ENCODE peak calls at places on chromosomes 12 and 14, in five cellular contexts. One of them, this sample, is unnamed.

GRCh38 chr14:105888784-105889665 is 362.6 kb downstream of the TMEM121 start:
- DNase-seq in HFF-Myc: no peak
- DNase-seq in CD8-positive, alpha-beta memory T cell: no peak
- DNase-seq in GM12865: no peak
- DNase-seq in fibroblast of pulmonary artery: no peak
- DNase-seq in this sample: no peak

GRCh38 chr12:62919827-62920226 is 15.1 kb downstream of the PPM1H start:
- DNase-seq in HFF-Myc: peak; percentile 55
- DNase-seq in CD8-positive, alpha-beta memory T cell: no peak
- DNase-seq in fibroblast of pulmonary artery: peak; percentile 14
- DNase-seq in GM12865: no peak
- DNase-seq in this sample: no peak

GRCh38 chr12:131137836-131138637 is 184.3 kb downstream of the ADGRD1 start:
- DNase-seq in HFF-Myc: no peak
- DNase-seq in GM12865: no peak
- DNase-seq in CD8-positive, alpha-beta memory T cell: no peak
- DNase-seq in fibroblast of pulmonary artery: no peak
- DNase-seq in this sample: no peak

GRCh38 chr12:25701290-25701689 is 148.2 kb upstream of the LMNTD1 start:
- DNase-seq in GM12865: no peak
- DNase-seq in CD8-positive, alpha-beta memory T cell: no peak
- DNase-seq in HFF-Myc: no peak
- DNase-seq in fibroblast of pulmonary artery: peak; percentile 83
- DNase-seq in this sample: no peak

GRCh38 chr14:71448431-71449315 is 483.6 kb upstream of the RGS6 start:
- DNase-seq in HFF-Myc: no peak
- DNase-seq in CD8-positive, alpha-beta memory T cell: no peak
- DNase-seq in GM12865: no peak
- DNase-seq in fibroblast of pulmonary artery: no peak
- DNase-seq in this sample: no peak

GRCh38 chr14:77290705-77291104 is 19.7 kb upstream of the NGB start:
- DNase-seq in fibroblast of pulmonary artery: no peak
- DNase-seq in GM12865: no peak
- DNase-seq in HFF-Myc: no peak
- DNase-seq in CD8-positive, alpha-beta memory T cell: no peak
- DNase-seq in this sample: no peak

GRCh38 chr14:26531894-26532293 is 65.9 kb downstream of the NOVA1 start:
- DNase-seq in HFF-Myc: no peak
- DNase-seq in fibroblast of pulmonary artery: peak; percentile 76
- DNase-seq in GM12865: no peak
- DNase-seq in CD8-positive, alpha-beta memory T cell: no peak
- DNase-seq in this sample: no peak

GRCh38 chr14:100030441-100031153 is 34.6 kb upstream of the EVL start:
- DNase-seq in fibroblast of pulmonary artery: peak; percentile 88
- DNase-seq in GM12865: no peak
- DNase-seq in HFF-Myc: no peak
- DNase-seq in CD8-positive, alpha-beta memory T cell: no peak
- DNase-seq in this sample: no peak

GRCh38 chr12:105672576-105672975 is 342.1 kb downstream of the C12orf75 start:
- DNase-seq in GM12865: no peak
- DNase-seq in HFF-Myc: no peak
- DNase-seq in CD8-positive, alpha-beta memory T cell: no peak
- DNase-seq in fibroblast of pulmonary artery: peak; percentile 12
- DNase-seq in this sample: no peak

GRCh38 chr12:62190921-62191746 is 69.1 kb upstream of the USP15 start:
- DNase-seq in CD8-positive, alpha-beta memory T cell: no peak
- DNase-seq in GM12865: no peak
- DNase-seq in fibroblast of pulmonary artery: no peak
- DNase-seq in HFF-Myc: no peak
- DNase-seq in this sample: peak; percentile 18

GRCh38 chr12:806116-806805 is 53.9 kb downstream of the WNK1 start:
- DNase-seq in fibroblast of pulmonary artery: peak; percentile 82
- DNase-seq in CD8-positive, alpha-beta memory T cell: no peak
- DNase-seq in HFF-Myc: no peak
- DNase-seq in GM12865: no peak
- DNase-seq in this sample: no peak

GRCh38 chr14:66634876-66635275 is 126.9 kb downstream of the GPHN start:
- DNase-seq in CD8-positive, alpha-beta memory T cell: no peak
- DNase-seq in HFF-Myc: no peak
- DNase-seq in GM12865: no peak
- DNase-seq in fibroblast of pulmonary artery: peak; percentile 25
- DNase-seq in this sample: no peak

GRCh38 chr12:14773685-14774073 is 29.6 kb downstream of the WBP11 start:
- DNase-seq in fibroblast of pulmonary artery: peak; percentile 21
- DNase-seq in GM12865: no peak
- DNase-seq in HFF-Myc: no peak
- DNase-seq in CD8-positive, alpha-beta memory T cell: no peak
- DNase-seq in this sample: peak; percentile 82

GRCh38 chr12:46459881-46460545 is 87.4 kb upstream of the SLC38A2 start:
- DNase-seq in fibroblast of pulmonary artery: no peak
- DNase-seq in CD8-positive, alpha-beta memory T cell: no peak
- DNase-seq in HFF-Myc: no peak
- DNase-seq in GM12865: peak; percentile 24
- DNase-seq in this sample: no peak

GRCh38 chr12:57099766-57100165 is 10.9 kb downstream of the NAB2 start:
- DNase-seq in fibroblast of pulmonary artery: no peak
- DNase-seq in GM12865: no peak
- DNase-seq in HFF-Myc: no peak
- DNase-seq in CD8-positive, alpha-beta memory T cell: no peak
- DNase-seq in this sample: no peak

GRCh38 chr14:51432302-51432948 is 192.4 kb downstream of the TMX1 start:
- DNase-seq in CD8-positive, alpha-beta memory T cell: no peak
- DNase-seq in HFF-Myc: no peak
- DNase-seq in fibroblast of pulmonary artery: no peak
- DNase-seq in GM12865: no peak
- DNase-seq in this sample: no peak

GRCh38 chr12:15633201-15633600 is 156.0 kb downstream of the EPS8 start:
- DNase-seq in CD8-positive, alpha-beta memory T cell: no peak
- DNase-seq in HFF-Myc: no peak
- DNase-seq in GM12865: no peak
- DNase-seq in fibroblast of pulmonary artery: peak; percentile 49
- DNase-seq in this sample: no peak

GRCh38 chr14:91778217-91778616 is 46.3 kb upstream of the CATSPERB start:
- DNase-seq in fibroblast of pulmonary artery: no peak
- DNase-seq in HFF-Myc: no peak
- DNase-seq in CD8-positive, alpha-beta memory T cell: no peak
- DNase-seq in GM12865: no peak
- DNase-seq in this sample: no peak

GRCh38 chr12:47021298-47021697 is 58.1 kb upstream of the PCED1B start:
- DNase-seq in fibroblast of pulmonary artery: peak; percentile 92
- DNase-seq in CD8-positive, alpha-beta memory T cell: no peak
- DNase-seq in GM12865: peak; percentile 52
- DNase-seq in HFF-Myc: peak; percentile 91
- DNase-seq in this sample: peak; percentile 12

GRCh38 chr14:103288076-103288766 is 45.8 kb upstream of the EIF5 start:
- DNase-seq in CD8-positive, alpha-beta memory T cell: no peak
- DNase-seq in fibroblast of pulmonary artery: no peak
- DNase-seq in HFF-Myc: no peak
- DNase-seq in GM12865: no peak
- DNase-seq in this sample: no peak

GRCh38 chr12:98388126-98388525 is 127.3 kb upstream of the TMPO start:
- DNase-seq in HFF-Myc: no peak
- DNase-seq in CD8-positive, alpha-beta memory T cell: no peak
- DNase-seq in fibroblast of pulmonary artery: no peak
- DNase-seq in GM12865: no peak
- DNase-seq in this sample: no peak

GRCh38 chr12:29073631-29074239 is 75.3 kb upstream of the FAR2 start:
- DNase-seq in HFF-Myc: peak; percentile 44
- DNase-seq in CD8-positive, alpha-beta memory T cell: no peak
- DNase-seq in GM12865: peak; percentile 60
- DNase-seq in fibroblast of pulmonary artery: peak; percentile 71
- DNase-seq in this sample: no peak

GRCh38 chr12:70560671-70561070 is 76.6 kb downstream of the PTPRB start:
- DNase-seq in GM12865: no peak
- DNase-seq in HFF-Myc: no peak
- DNase-seq in CD8-positive, alpha-beta memory T cell: no peak
- DNase-seq in fibroblast of pulmonary artery: no peak
- DNase-seq in this sample: no peak

GRCh38 chr14:25034803-25035681 is 14.9 kb downstream of the STXBP6 start:
- DNase-seq in fibroblast of pulmonary artery: no peak
- DNase-seq in HFF-Myc: no peak
- DNase-seq in GM12865: no peak
- DNase-seq in CD8-positive, alpha-beta memory T cell: no peak
- DNase-seq in this sample: no peak

GRCh38 chr14:76947838-76948184 is 80.7 kb downstream of the IRF2BPL start:
- DNase-seq in CD8-positive, alpha-beta memory T cell: no peak
- DNase-seq in HFF-Myc: no peak
- DNase-seq in fibroblast of pulmonary artery: no peak
- DNase-seq in GM12865: no peak
- DNase-seq in this sample: no peak

GRCh38 chr12:113287899-113288282 is 47.0 kb downstream of the SLC8B1 start:
- DNase-seq in HFF-Myc: no peak
- DNase-seq in CD8-positive, alpha-beta memory T cell: no peak
- DNase-seq in GM12865: no peak
- DNase-seq in fibroblast of pulmonary artery: no peak
- DNase-seq in this sample: no peak

GRCh38 chr12:23757541-23757962 is 191.9 kb downstream of the SOX5 start:
- DNase-seq in CD8-positive, alpha-beta memory T cell: no peak
- DNase-seq in GM12865: no peak
- DNase-seq in fibroblast of pulmonary artery: peak; percentile 36
- DNase-seq in HFF-Myc: no peak
- DNase-seq in this sample: no peak

DNA sequence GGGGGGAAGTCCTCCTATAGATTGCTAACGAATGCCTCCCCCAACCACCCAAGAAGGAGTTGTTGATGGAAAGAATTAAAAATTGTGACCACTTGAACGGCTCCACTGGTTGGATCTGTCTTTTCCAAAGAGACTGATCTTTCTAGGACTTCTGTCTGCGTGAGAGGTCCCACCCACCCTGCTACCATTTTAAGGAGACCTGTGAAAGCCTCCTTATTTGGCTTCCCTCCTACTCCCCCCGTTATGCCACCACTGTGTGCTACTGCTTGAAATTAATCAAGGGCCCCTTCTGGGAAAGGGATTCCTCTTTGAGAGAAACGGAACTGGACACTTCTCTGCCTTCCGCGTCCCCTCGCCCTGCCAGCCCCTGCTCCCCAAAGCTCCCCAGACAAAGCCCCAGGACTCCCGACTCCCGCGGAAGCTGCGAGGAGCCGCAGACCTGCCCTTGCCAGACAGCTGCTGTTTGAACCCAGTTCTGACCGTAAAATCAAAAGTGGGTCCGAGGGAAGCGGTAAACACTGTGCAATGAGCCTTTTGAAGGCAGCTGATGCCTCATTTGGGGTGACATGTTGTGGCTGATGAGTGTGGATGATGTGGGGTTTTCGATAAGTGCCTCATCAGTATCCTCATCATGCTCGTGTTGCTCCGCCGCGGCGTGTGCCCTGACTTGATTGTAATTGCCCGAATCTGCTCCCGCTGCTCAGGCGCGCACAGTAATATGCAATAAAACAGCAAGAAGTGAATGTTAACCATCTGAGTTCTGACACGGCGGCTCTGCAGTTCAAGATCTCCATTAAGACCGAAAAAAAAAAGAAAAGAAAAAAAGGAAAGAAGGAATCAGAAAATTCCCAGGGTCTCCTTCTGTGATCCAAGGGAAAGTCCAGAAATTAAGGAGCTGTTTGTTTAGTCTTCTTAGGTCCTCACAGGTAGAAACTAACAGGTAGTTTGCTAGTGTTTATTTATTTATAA is 48.2 kb downstream of the MBIP start:
- DNase-seq in CD8-positive, alpha-beta memory T cell: no peak
- DNase-seq in fibroblast of pulmonary artery: peak; percentile 7
- DNase-seq in GM12865: no peak
- DNase-seq in HFF-Myc: no peak
- DNase-seq in this sample: peak; percentile 4
- H3K4me3 ChIP-seq in CD8-positive, alpha-beta memory T cell: no peak overlapping the region
- H3K4me3 ChIP-seq in fibroblast of pulmonary artery: peak overlapping the region; percentile 36
- H3K4me3 ChIP-seq in GM12865: no peak overlapping the region
- H3K4me3 ChIP-seq in HFF-Myc: no peak overlapping the region
- H3K4me3 ChIP-seq in this sample: no peak overlapping the region

DNA sequence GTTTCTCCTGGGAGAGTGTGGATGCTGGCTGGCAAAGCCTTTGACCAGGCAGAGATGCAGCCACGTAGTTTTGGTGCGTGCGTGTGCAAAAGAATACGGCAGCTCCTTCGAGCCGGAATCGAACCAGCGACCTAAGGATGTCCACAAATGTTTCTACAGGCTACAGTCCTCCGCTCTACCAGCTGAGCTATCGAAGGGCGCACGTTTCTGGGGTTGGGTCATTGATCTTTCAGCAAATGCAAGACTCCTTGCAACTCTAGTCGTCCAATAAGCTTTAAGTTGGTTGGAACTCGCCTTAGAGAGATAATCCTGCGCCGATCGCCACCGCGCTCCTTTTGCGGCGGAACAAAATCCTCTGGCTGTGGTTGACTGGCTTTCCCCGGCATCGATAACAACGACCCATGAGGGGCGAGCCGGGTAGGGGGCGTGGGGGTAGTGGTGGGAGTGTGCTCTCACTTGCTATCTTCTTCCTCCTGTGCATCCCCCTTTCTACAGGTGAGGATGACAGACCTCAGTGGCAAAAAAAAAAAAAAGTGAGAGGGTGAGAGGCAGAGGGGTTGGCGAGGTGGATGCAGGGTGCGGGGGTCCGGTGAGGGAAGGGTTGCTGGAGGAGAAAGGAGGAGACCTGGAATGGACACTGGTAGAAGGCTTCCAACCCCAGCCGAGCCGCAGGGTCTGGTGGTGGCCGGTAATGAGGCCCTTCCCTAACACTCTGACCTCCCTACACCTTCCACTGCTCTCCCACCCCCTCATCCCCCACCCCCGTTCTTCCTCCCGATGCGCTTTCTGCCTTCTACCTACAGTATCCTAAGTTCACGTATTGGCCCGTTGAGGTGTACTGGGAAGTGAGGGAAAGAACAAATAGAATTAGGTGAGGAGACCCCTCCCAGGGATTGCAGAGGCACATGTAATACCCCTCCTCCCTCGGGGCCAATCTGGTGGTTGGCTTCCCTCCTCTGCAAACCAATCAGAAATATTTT is 11.8 kb upstream of the OR6S1 start:
- DNase-seq in GM12865: peak; percentile 81
- DNase-seq in fibroblast of pulmonary artery: peak; percentile 58
- DNase-seq in CD8-positive, alpha-beta memory T cell: no peak
- DNase-seq in HFF-Myc: peak; percentile 84
- DNase-seq in this sample: peak; percentile 70
- H3K4me3 ChIP-seq in GM12865: no peak overlapping the region
- H3K4me3 ChIP-seq in fibroblast of pulmonary artery: no peak overlapping the region
- H3K4me3 ChIP-seq in CD8-positive, alpha-beta memory T cell: no peak overlapping the region
- H3K4me3 ChIP-seq in HFF-Myc: peak overlapping the region; percentile 38
- H3K4me3 ChIP-seq in this sample: peak overlapping the region; percentile 31

GRCh38 chr12:27002141-27002540 is 12.0 kb downstream of the TM7SF3 start:
- DNase-seq in HFF-Myc: no peak
- DNase-seq in fibroblast of pulmonary artery: no peak
- DNase-seq in CD8-positive, alpha-beta memory T cell: no peak
- DNase-seq in GM12865: no peak
- DNase-seq in this sample: no peak
- H3K4me3 ChIP-seq in HFF-Myc: no peak overlapping the region
- H3K4me3 ChIP-seq in fibroblast of pulmonary artery: no peak overlapping the region
- H3K4me3 ChIP-seq in CD8-positive, alpha-beta memory T cell: no peak overlapping the region
- H3K4me3 ChIP-seq in GM12865: no peak overlapping the region
- H3K4me3 ChIP-seq in this sample: no peak overlapping the region

DNA sequence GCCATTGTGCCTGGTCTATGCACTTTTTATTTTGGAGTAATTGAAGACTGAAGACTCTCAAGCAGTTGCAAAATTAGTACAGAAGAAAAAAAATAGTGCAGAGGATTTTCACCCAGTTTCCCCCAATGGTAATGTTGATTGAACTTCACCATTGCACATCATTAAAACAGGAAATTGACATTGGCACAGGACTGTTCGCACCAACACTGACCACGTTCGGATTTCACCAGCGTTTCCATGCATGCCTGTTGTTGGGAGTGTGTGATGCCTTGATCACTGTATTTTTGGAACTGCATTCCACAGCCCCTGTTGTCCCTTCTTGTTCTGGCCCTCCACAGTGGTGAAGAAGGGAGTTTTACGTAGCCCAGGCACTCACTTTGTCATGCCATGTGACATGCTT is 67.1 kb downstream of the FOXN4 start:
- DNase-seq in CD8-positive, alpha-beta memory T cell: no peak
- DNase-seq in GM12865: no peak
- DNase-seq in fibroblast of pulmonary artery: no peak
- DNase-seq in HFF-Myc: no peak
- DNase-seq in this sample: no peak
- H3K4me3 ChIP-seq in CD8-positive, alpha-beta memory T cell: no peak overlapping the region
- H3K4me3 ChIP-seq in GM12865: no peak overlapping the region
- H3K4me3 ChIP-seq in fibroblast of pulmonary artery: no peak overlapping the region
- H3K4me3 ChIP-seq in HFF-Myc: no peak overlapping the region
- H3K4me3 ChIP-seq in this sample: no peak overlapping the region

This sample was measured in GM06990.